ENCODE peak calls at places on chromosome 12, in five cellular contexts. N is T-helper 1 cell, G is NCI-H748 treated with DMSO at 0.1 percent for 48 hours, D is GM23248, B is testis. U is an unnamed sample.

GRCh38 chr12:22228022-22228875 is 106.3 kb downstream of the ST8SIA1 start:
- DNase-seq in D (peak), N (no peak), G (no peak), B (no peak), U (no peak)

GRCh38 chr12:10213168-10214130 is 772 bp downstream of the GABARAPL1 start:
- DNase-seq in B (peak), G (peak), N (peak), D (peak), U (peak)

GRCh38 chr12:51621155-51621922 is 30.3 kb downstream of the SCN8A start:
- DNase-seq in B (no peak), D (peak), N (no peak), G (no peak), U (no peak)

GRCh38 chr12:57625261-57626032 is 7.6 kb downstream of the B4GALNT1 start:
- DNase-seq in D (no peak), N (no peak), B (no peak), G (no peak), U (no peak)

GRCh38 chr12:2856901-2857495 is at the start of gene TEX52:
- DNase-seq in G (no peak), D (no peak), B (no peak), N (no peak), U (no peak)

GRCh38 chr12:110312581-110313360 is 31.7 kb downstream of the ATP2A2 start:
- DNase-seq in N (no peak), D (peak), G (no peak), B (no peak), U (no peak)

GRCh38 chr12:122732611-122733010 is 2.0 kb upstream of the HCAR1 start:
- DNase-seq in D (no peak), N (no peak), G (no peak), B (no peak), U (no peak)

GRCh38 chr12:74394647-74395046 is 143.0 kb upstream of the ATXN7L3B start:
- DNase-seq in G (no peak), B (no peak), N (no peak), D (no peak), U (no peak)

GRCh38 chr12:116045158-116045557 is 232.3 kb downstream of the MED13L start:
- DNase-seq in N (no peak), D (no peak), B (no peak), G (no peak), U (no peak)

GRCh38 chr12:49865109-49865781 is 22.3 kb upstream of the BCDIN3D start:
- DNase-seq in G (no peak), D (no peak), N (no peak), B (no peak), U (no peak)

GRCh38 chr12:29921307-29921706 is 137.6 kb upstream of the TMTC1 start:
- DNase-seq in B (no peak), D (peak), N (no peak), G (no peak), U (no peak)

GRCh38 chr12:42725839-42726238 is 136.3 kb upstream of the PRICKLE1 start:
- DNase-seq in N (no peak), D (peak), B (no peak), G (no peak), U (no peak)

GRCh38 chr12:66899567-66899966 is 220.7 kb upstream of the GRIP1 start:
- DNase-seq in D (no peak), B (no peak), G (no peak), N (no peak), U (no peak)

GRCh38 chr12:91361864-91362263 is 179.2 kb upstream of the DCN start:
- DNase-seq in B (no peak), G (peak), D (peak), N (no peak), U (no peak)

GRCh38 chr12:10069099-10069498 is 29.7 kb downstream of the CLEC1A start:
- DNase-seq in G (no peak), D (peak), N (no peak), B (no peak), U (no peak)

GRCh38 chr12:1851126-1851791 is 30.9 kb downstream of the LRTM2 start:
- DNase-seq in N (no peak), D (peak), G (no peak), B (no peak), U (no peak)

GRCh38 chr12:45362291-45362690 is 146.4 kb downstream of the ANO6 start:
- DNase-seq in N (no peak), G (no peak), D (no peak), B (no peak), U (no peak)

GRCh38 chr12:106552228-106552627 is 30.6 kb upstream of the RFX4 start:
- DNase-seq in N (no peak), B (no peak), G (no peak), D (no peak), U (no peak)

GRCh38 chr12:120095356-120096135 is 21.0 kb downstream of the RAB35 start:
- DNase-seq in D (no peak), B (no peak), N (no peak), G (no peak), U (no peak)

GRCh38 chr12:63846249-63846967 is 1.9 kb downstream of the SRGAP1 start:
- DNase-seq in G (peak), D (peak), B (no peak), N (no peak), U (no peak)

GRCh38 chr12:96187675-96188355 is 6.4 kb upstream of the ELK3 start:
- DNase-seq in D (no peak), N (no peak), B (no peak), G (no peak), U (no peak)

GRCh38 chr12:55700255-55701018 is 7.3 kb downstream of the ITGA7 start:
- DNase-seq in N (no peak), D (peak), G (no peak), B (no peak), U (no peak)

U was measured in effector memory CD8-positive, alpha-beta T cell.